ENCODE peak calls at places on chromosomes 12 and 14, in ten cellular contexts. One of them, this sample, is unnamed.

GRCh38 chr12:102824218-102824835 is 92.7 kb downstream of the PAH start:
- DNase-seq in GM06990: peak
- DNase-seq in lower lobe of right lung: peak
- DNase-seq in coronary artery: no peak
- DNase-seq in nephron progenitor cell: peak
- DNase-seq in stomach: no peak
- DNase-seq in neural crest cell: peak
- DNase-seq in HFFc6: no peak
- DNase-seq in IMR-90: peak
- DNase-seq in A549: peak
- DNase-seq in this sample: peak

GRCh38 chr12:16670456-16671050 is 64.6 kb upstream of the LMO3 start:
- DNase-seq in A549: no peak
- DNase-seq in IMR-90: peak
- DNase-seq in GM06990: no peak
- DNase-seq in neural crest cell: no peak
- DNase-seq in stomach: no peak
- DNase-seq in coronary artery: no peak
- DNase-seq in nephron progenitor cell: no peak
- DNase-seq in lower lobe of right lung: no peak
- DNase-seq in HFFc6: peak
- DNase-seq in this sample: no peak

GRCh38 chr12:40093512-40093911 is 12.4 kb downstream of the SLC2A13 start:
- DNase-seq in stomach: no peak
- DNase-seq in nephron progenitor cell: no peak
- DNase-seq in IMR-90: no peak
- DNase-seq in A549: no peak
- DNase-seq in HFFc6: no peak
- DNase-seq in lower lobe of right lung: no peak
- DNase-seq in GM06990: no peak
- DNase-seq in coronary artery: no peak
- DNase-seq in neural crest cell: no peak
- DNase-seq in this sample: no peak

GRCh38 chr12:67667276-67668073 is 18.9 kb downstream of the DYRK2 start:
- DNase-seq in IMR-90: no peak
- DNase-seq in GM06990: no peak
- DNase-seq in lower lobe of right lung: peak
- DNase-seq in coronary artery: no peak
- DNase-seq in A549: no peak
- DNase-seq in stomach: peak
- DNase-seq in HFFc6: no peak
- DNase-seq in nephron progenitor cell: no peak
- DNase-seq in neural crest cell: no peak
- DNase-seq in this sample: no peak

GRCh38 chr12:9651265-9651729 is 18.2 kb upstream of the CLEC2D start:
- DNase-seq in coronary artery: no peak
- DNase-seq in GM06990: no peak
- DNase-seq in nephron progenitor cell: no peak
- DNase-seq in lower lobe of right lung: no peak
- DNase-seq in neural crest cell: no peak
- DNase-seq in HFFc6: peak
- DNase-seq in IMR-90: peak
- DNase-seq in A549: no peak
- DNase-seq in stomach: no peak
- DNase-seq in this sample: no peak

GRCh38 chr12:386651-387050 is 2.5 kb downstream of the KDM5A start:
- DNase-seq in GM06990: no peak
- DNase-seq in coronary artery: no peak
- DNase-seq in IMR-90: peak
- DNase-seq in lower lobe of right lung: no peak
- DNase-seq in A549: no peak
- DNase-seq in HFFc6: peak
- DNase-seq in stomach: no peak
- DNase-seq in neural crest cell: no peak
- DNase-seq in nephron progenitor cell: no peak
- DNase-seq in this sample: no peak

GRCh38 chr12:13141686-13142085 is 38.2 kb upstream of the GSG1 start:
- DNase-seq in neural crest cell: no peak
- DNase-seq in HFFc6: no peak
- DNase-seq in lower lobe of right lung: no peak
- DNase-seq in GM06990: no peak
- DNase-seq in stomach: no peak
- DNase-seq in coronary artery: no peak
- DNase-seq in IMR-90: no peak
- DNase-seq in nephron progenitor cell: no peak
- DNase-seq in A549: no peak
- DNase-seq in this sample: no peak

GRCh38 chr12:105948331-105948730 is 190.4 kb downstream of the NUAK1 start:
- DNase-seq in coronary artery: peak
- DNase-seq in IMR-90: peak
- DNase-seq in A549: no peak
- DNase-seq in lower lobe of right lung: no peak
- DNase-seq in stomach: no peak
- DNase-seq in neural crest cell: no peak
- DNase-seq in nephron progenitor cell: no peak
- DNase-seq in GM06990: no peak
- DNase-seq in HFFc6: peak
- DNase-seq in this sample: no peak

GRCh38 chr12:68960162-68960501 is 27.2 kb upstream of the CPM start:
- DNase-seq in IMR-90: peak
- DNase-seq in lower lobe of right lung: no peak
- DNase-seq in stomach: no peak
- DNase-seq in HFFc6: no peak
- DNase-seq in GM06990: no peak
- DNase-seq in coronary artery: no peak
- DNase-seq in neural crest cell: no peak
- DNase-seq in nephron progenitor cell: no peak
- DNase-seq in A549: no peak
- DNase-seq in this sample: no peak

GRCh38 chr14:50233335-50234250 is 2.2 kb upstream of the SOS2 start:
- DNase-seq in lower lobe of right lung: no peak
- DNase-seq in stomach: no peak
- DNase-seq in A549: no peak
- DNase-seq in IMR-90: no peak
- DNase-seq in neural crest cell: no peak
- DNase-seq in HFFc6: no peak
- DNase-seq in coronary artery: no peak
- DNase-seq in nephron progenitor cell: no peak
- DNase-seq in GM06990: peak
- DNase-seq in this sample: no peak

GRCh38 chr12:40222247-40222646 is 2.5 kb upstream of the LRRK2 start:
- DNase-seq in lower lobe of right lung: no peak
- DNase-seq in A549: no peak
- DNase-seq in neural crest cell: no peak
- DNase-seq in HFFc6: no peak
- DNase-seq in stomach: no peak
- DNase-seq in coronary artery: no peak
- DNase-seq in IMR-90: no peak
- DNase-seq in nephron progenitor cell: no peak
- DNase-seq in GM06990: no peak
- DNase-seq in this sample: no peak

GRCh38 chr12:54593135-54593534 is 4.7 kb upstream of the PPP1R1A start:
- DNase-seq in HFFc6: no peak
- DNase-seq in IMR-90: no peak
- DNase-seq in coronary artery: no peak
- DNase-seq in neural crest cell: no peak
- DNase-seq in A549: no peak
- DNase-seq in GM06990: no peak
- DNase-seq in stomach: no peak
- DNase-seq in nephron progenitor cell: no peak
- DNase-seq in lower lobe of right lung: no peak
- DNase-seq in this sample: no peak

GRCh38 chr12:53424626-53425514 is 1.2 kb downstream of the AMHR2 start:
- DNase-seq in GM06990: no peak
- DNase-seq in A549: no peak
- DNase-seq in coronary artery: no peak
- DNase-seq in neural crest cell: no peak
- DNase-seq in stomach: no peak
- DNase-seq in lower lobe of right lung: no peak
- DNase-seq in nephron progenitor cell: no peak
- DNase-seq in IMR-90: no peak
- DNase-seq in HFFc6: no peak
- DNase-seq in this sample: no peak

GRCh38 chr12:53425515-53426150 is 2.0 kb downstream of the AMHR2 start:
- DNase-seq in nephron progenitor cell: no peak
- DNase-seq in coronary artery: no peak
- DNase-seq in lower lobe of right lung: no peak
- DNase-seq in neural crest cell: no peak
- DNase-seq in GM06990: no peak
- DNase-seq in stomach: no peak
- DNase-seq in HFFc6: no peak
- DNase-seq in A549: no peak
- DNase-seq in IMR-90: no peak
- DNase-seq in this sample: no peak

GRCh38 chr12:53427905-53428594 is 4.4 kb downstream of the AMHR2 start:
- DNase-seq in neural crest cell: no peak
- DNase-seq in HFFc6: peak
- DNase-seq in lower lobe of right lung: no peak
- DNase-seq in A549: peak
- DNase-seq in IMR-90: peak
- DNase-seq in nephron progenitor cell: no peak
- DNase-seq in coronary artery: no peak
- DNase-seq in stomach: no peak
- DNase-seq in GM06990: no peak
- DNase-seq in this sample: no peak

GRCh38 chr12:53428741-53429140 is 5.1 kb downstream of the AMHR2 start:
- DNase-seq in IMR-90: no peak
- DNase-seq in coronary artery: no peak
- DNase-seq in neural crest cell: no peak
- DNase-seq in GM06990: no peak
- DNase-seq in HFFc6: no peak
- DNase-seq in lower lobe of right lung: no peak
- DNase-seq in stomach: no peak
- DNase-seq in nephron progenitor cell: no peak
- DNase-seq in A549: no peak
- DNase-seq in this sample: no peak

DNA sequence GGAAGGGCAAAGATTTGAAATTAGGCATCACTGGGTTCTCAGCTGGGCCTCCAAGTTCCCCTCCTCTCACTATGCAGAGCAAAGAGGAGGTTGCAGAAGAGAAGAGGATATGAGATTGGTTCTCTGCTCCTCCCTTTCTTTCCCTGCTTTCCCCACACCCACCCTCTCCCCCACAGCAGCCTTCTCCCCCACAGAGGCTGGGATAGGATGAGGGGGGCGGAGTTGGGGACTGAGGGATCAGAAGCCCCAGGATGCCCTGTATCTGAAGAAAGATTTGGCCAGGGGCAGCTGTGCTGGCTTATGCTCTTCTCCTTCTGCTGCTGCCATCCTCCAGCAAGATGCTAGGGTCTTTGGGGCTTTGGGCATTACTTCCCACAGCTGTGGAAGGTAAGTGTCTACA is at the start of gene AMHR2:
- DNase-seq in lower lobe of right lung: no peak
- DNase-seq in coronary artery: no peak
- DNase-seq in stomach: no peak
- DNase-seq in A549: no peak
- DNase-seq in IMR-90: no peak
- DNase-seq in HFFc6: no peak
- DNase-seq in nephron progenitor cell: no peak
- DNase-seq in neural crest cell: no peak
- DNase-seq in GM06990: no peak
- DNase-seq in this sample: no peak
- TF ChIP-seq CTCF in lower lobe of right lung: no peak
- TF ChIP-seq CTCF in coronary artery: no peak
- TF ChIP-seq CTCF in stomach: no peak
- TF ChIP-seq CTCF in A549: no peak
- TF ChIP-seq CTCF in IMR-90: no peak
- TF ChIP-seq CTCF in HFFc6: no peak
- TF ChIP-seq CTCF in nephron progenitor cell: no peak
- TF ChIP-seq CTCF in neural crest cell: no peak
- TF ChIP-seq CTCF in GM06990: no peak
- TF ChIP-seq CTCF in this sample: no peak

GRCh38 chr14:100906420-100906819 is 2.9 kb upstream of the RTL1 start:
- DNase-seq in IMR-90: no peak
- DNase-seq in stomach: no peak
- DNase-seq in GM06990: no peak
- DNase-seq in lower lobe of right lung: peak
- DNase-seq in nephron progenitor cell: peak
- DNase-seq in HFFc6: no peak
- DNase-seq in coronary artery: no peak
- DNase-seq in neural crest cell: no peak
- DNase-seq in A549: no peak
- DNase-seq in this sample: no peak
- TF ChIP-seq CTCF in IMR-90: peak
- TF ChIP-seq CTCF in stomach: no peak
- TF ChIP-seq CTCF in GM06990: peak
- TF ChIP-seq CTCF in lower lobe of right lung: no peak
- TF ChIP-seq CTCF in nephron progenitor cell: peak
- TF ChIP-seq CTCF in HFFc6: peak
- TF ChIP-seq CTCF in coronary artery: no peak
- TF ChIP-seq CTCF in neural crest cell: peak
- TF ChIP-seq CTCF in A549: peak
- TF ChIP-seq CTCF in this sample: peak

DNA sequence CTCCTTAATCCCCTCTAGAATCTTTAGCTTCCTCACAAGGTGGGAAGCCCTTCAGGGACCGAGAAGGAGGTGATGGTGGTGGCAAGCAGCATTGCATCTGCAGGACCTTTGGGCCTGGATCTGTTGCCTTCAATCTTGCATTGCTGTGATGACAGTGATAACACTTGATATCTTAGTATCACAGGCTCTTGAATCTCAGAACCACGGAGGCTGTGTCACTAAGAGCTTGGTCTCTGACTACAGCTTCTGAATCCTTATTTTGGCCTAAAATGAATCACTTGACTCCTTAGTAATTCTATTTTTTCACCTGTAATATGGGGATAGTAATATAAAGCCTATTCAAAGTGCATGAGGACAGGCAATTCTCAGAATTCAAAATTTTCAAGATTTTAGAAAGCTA is 8.9 kb upstream of the AMN1 start:
- DNase-seq in GM06990: no peak
- DNase-seq in lower lobe of right lung: no peak
- DNase-seq in stomach: no peak
- DNase-seq in nephron progenitor cell: no peak
- DNase-seq in IMR-90: no peak
- DNase-seq in coronary artery: no peak
- DNase-seq in A549: no peak
- DNase-seq in HFFc6: no peak
- DNase-seq in neural crest cell: no peak
- DNase-seq in this sample: no peak
- TF ChIP-seq CTCF in GM06990: no peak
- TF ChIP-seq CTCF in lower lobe of right lung: no peak
- TF ChIP-seq CTCF in stomach: no peak
- TF ChIP-seq CTCF in nephron progenitor cell: no peak
- TF ChIP-seq CTCF in IMR-90: no peak
- TF ChIP-seq CTCF in coronary artery: no peak
- TF ChIP-seq CTCF in A549: no peak
- TF ChIP-seq CTCF in HFFc6: no peak
- TF ChIP-seq CTCF in neural crest cell: no peak
- TF ChIP-seq CTCF in this sample: no peak

DNA sequence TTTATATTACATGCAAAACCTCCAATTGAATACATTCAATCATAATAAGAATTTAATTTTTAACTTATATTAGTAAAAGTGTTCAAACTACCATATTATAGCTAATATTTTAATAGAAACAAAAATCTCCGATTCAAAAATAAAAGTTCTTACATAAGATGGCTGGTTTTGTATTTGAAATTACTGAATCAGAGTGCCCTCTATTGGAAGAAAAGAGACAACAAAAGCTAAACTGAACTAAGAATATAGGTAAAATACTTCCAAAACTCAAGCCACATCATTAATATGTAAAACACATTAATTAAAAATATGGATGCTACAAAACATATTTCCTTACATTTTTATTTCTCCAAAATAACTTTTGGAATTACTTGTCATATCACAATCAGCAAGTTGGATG is 120.3 kb downstream of the GARIN6 start:
- DNase-seq in nephron progenitor cell: no peak
- DNase-seq in A549: peak
- DNase-seq in neural crest cell: no peak
- DNase-seq in stomach: no peak
- DNase-seq in lower lobe of right lung: no peak
- DNase-seq in GM06990: no peak
- DNase-seq in HFFc6: no peak
- DNase-seq in IMR-90: peak
- DNase-seq in coronary artery: no peak
- DNase-seq in this sample: no peak
- TF ChIP-seq CTCF in nephron progenitor cell: peak
- TF ChIP-seq CTCF in A549: peak
- TF ChIP-seq CTCF in neural crest cell: peak
- TF ChIP-seq CTCF in stomach: peak
- TF ChIP-seq CTCF in lower lobe of right lung: peak
- TF ChIP-seq CTCF in GM06990: peak
- TF ChIP-seq CTCF in HFFc6: peak
- TF ChIP-seq CTCF in IMR-90: peak
- TF ChIP-seq CTCF in coronary artery: peak
- TF ChIP-seq CTCF in this sample: peak